ENCODE peak calls at places on chromosome 11, in four cellular contexts. One of them, this sample, is unnamed.

GRCh38 chr11:74269161-74269809 is 42.2 kb downstream of the P4HA3 start:
- DNase-seq in EH: no peak
- DNase-seq in Daoy: peak
- DNase-seq in stimulated activated CD4-positive, alpha-beta T cell treated with anti-CD3 and anti-CD28 coated beads, Interleukin-1b, Interleukin-23, amount 100 ng/mL, for 24 hours: no peak
- DNase-seq in this sample: no peak

GRCh38 chr11:96267001-96267489 is 76.0 kb downstream of the MAML2 start:
- DNase-seq in EH: no peak
- DNase-seq in stimulated activated CD4-positive, alpha-beta T cell treated with anti-CD3 and anti-CD28 coated beads, Interleukin-1b, Interleukin-23, amount 100 ng/mL, for 24 hours: no peak
- DNase-seq in Daoy: no peak
- DNase-seq in this sample: no peak

GRCh38 chr11:84721561-84721961 is 905.6 kb downstream of the DLG2 start:
- DNase-seq in stimulated activated CD4-positive, alpha-beta T cell treated with anti-CD3 and anti-CD28 coated beads, Interleukin-1b, Interleukin-23, amount 100 ng/mL, for 24 hours: no peak
- DNase-seq in EH: no peak
- DNase-seq in Daoy: no peak
- DNase-seq in this sample: no peak

GRCh38 chr11:38252620-38253019 is 1654.6 kb upstream of the RAG2 start:
- DNase-seq in stimulated activated CD4-positive, alpha-beta T cell treated with anti-CD3 and anti-CD28 coated beads, Interleukin-1b, Interleukin-23, amount 100 ng/mL, for 24 hours: no peak
- DNase-seq in Daoy: no peak
- DNase-seq in EH: no peak
- DNase-seq in this sample: no peak

GRCh38 chr11:3163241-3163981 is 1.7 kb downstream of the OSBPL5 start:
- DNase-seq in Daoy: no peak
- DNase-seq in stimulated activated CD4-positive, alpha-beta T cell treated with anti-CD3 and anti-CD28 coated beads, Interleukin-1b, Interleukin-23, amount 100 ng/mL, for 24 hours: no peak
- DNase-seq in EH: peak
- DNase-seq in this sample: no peak

GRCh38 chr11:46560300-46561025 is 33.4 kb downstream of the AMBRA1 start:
- DNase-seq in stimulated activated CD4-positive, alpha-beta T cell treated with anti-CD3 and anti-CD28 coated beads, Interleukin-1b, Interleukin-23, amount 100 ng/mL, for 24 hours: no peak
- DNase-seq in Daoy: peak
- DNase-seq in EH: peak
- DNase-seq in this sample: no peak

GRCh38 chr11:4539603-4540219 is 5.3 kb upstream of the OR52M1 start:
- DNase-seq in Daoy: peak
- DNase-seq in stimulated activated CD4-positive, alpha-beta T cell treated with anti-CD3 and anti-CD28 coated beads, Interleukin-1b, Interleukin-23, amount 100 ng/mL, for 24 hours: peak
- DNase-seq in EH: peak
- DNase-seq in this sample: peak

GRCh38 chr11:103016031-103016430 is 60.5 kb upstream of the MMP13 start:
- DNase-seq in EH: no peak
- DNase-seq in Daoy: no peak
- DNase-seq in stimulated activated CD4-positive, alpha-beta T cell treated with anti-CD3 and anti-CD28 coated beads, Interleukin-1b, Interleukin-23, amount 100 ng/mL, for 24 hours: no peak
- DNase-seq in this sample: no peak

GRCh38 chr11:118051611-118052461 is 25.0 kb upstream of the TMPRSS4 start:
- DNase-seq in EH: no peak
- DNase-seq in stimulated activated CD4-positive, alpha-beta T cell treated with anti-CD3 and anti-CD28 coated beads, Interleukin-1b, Interleukin-23, amount 100 ng/mL, for 24 hours: peak
- DNase-seq in Daoy: no peak
- DNase-seq in this sample: no peak

GRCh38 chr11:76445122-76446084 is 585 bp downstream of the EMSY start:
- DNase-seq in Daoy: peak
- DNase-seq in stimulated activated CD4-positive, alpha-beta T cell treated with anti-CD3 and anti-CD28 coated beads, Interleukin-1b, Interleukin-23, amount 100 ng/mL, for 24 hours: peak
- DNase-seq in EH: peak
- DNase-seq in this sample: peak

GRCh38 chr11:70075836-70076235 is 2.3 kb upstream of the ANO1 start:
- DNase-seq in EH: no peak
- DNase-seq in Daoy: no peak
- DNase-seq in stimulated activated CD4-positive, alpha-beta T cell treated with anti-CD3 and anti-CD28 coated beads, Interleukin-1b, Interleukin-23, amount 100 ng/mL, for 24 hours: no peak
- DNase-seq in this sample: no peak

GRCh38 chr11:98056945-98057344 is 963.8 kb upstream of the CNTN5 start:
- DNase-seq in EH: no peak
- DNase-seq in stimulated activated CD4-positive, alpha-beta T cell treated with anti-CD3 and anti-CD28 coated beads, Interleukin-1b, Interleukin-23, amount 100 ng/mL, for 24 hours: no peak
- DNase-seq in Daoy: no peak
- DNase-seq in this sample: no peak

GRCh38 chr11:720642-721346 is 14.8 kb downstream of the EPS8L2 start:
- DNase-seq in Daoy: peak
- DNase-seq in stimulated activated CD4-positive, alpha-beta T cell treated with anti-CD3 and anti-CD28 coated beads, Interleukin-1b, Interleukin-23, amount 100 ng/mL, for 24 hours: peak
- DNase-seq in EH: peak
- DNase-seq in this sample: no peak

GRCh38 chr11:9219572-9219971 is 45.6 kb downstream of the DENND5A start:
- DNase-seq in EH: peak
- DNase-seq in stimulated activated CD4-positive, alpha-beta T cell treated with anti-CD3 and anti-CD28 coated beads, Interleukin-1b, Interleukin-23, amount 100 ng/mL, for 24 hours: no peak
- DNase-seq in Daoy: peak
- DNase-seq in this sample: no peak

GRCh38 chr11:115606223-115607220 is 102.3 kb upstream of the CADM1 start:
- DNase-seq in EH: peak
- DNase-seq in Daoy: peak
- DNase-seq in stimulated activated CD4-positive, alpha-beta T cell treated with anti-CD3 and anti-CD28 coated beads, Interleukin-1b, Interleukin-23, amount 100 ng/mL, for 24 hours: no peak
- DNase-seq in this sample: no peak

GRCh38 chr11:75142714-75143419 is 8.0 kb upstream of the SLCO2B1 start:
- DNase-seq in EH: peak
- DNase-seq in stimulated activated CD4-positive, alpha-beta T cell treated with anti-CD3 and anti-CD28 coated beads, Interleukin-1b, Interleukin-23, amount 100 ng/mL, for 24 hours: peak
- DNase-seq in Daoy: peak
- DNase-seq in this sample: peak

GRCh38 chr11:77821349-77821851 is 456 bp downstream of the AAMDC start:
- DNase-seq in EH: peak
- DNase-seq in Daoy: peak
- DNase-seq in stimulated activated CD4-positive, alpha-beta T cell treated with anti-CD3 and anti-CD28 coated beads, Interleukin-1b, Interleukin-23, amount 100 ng/mL, for 24 hours: no peak
- DNase-seq in this sample: no peak

GRCh38 chr11:65297026-65297667 is 17.5 kb upstream of the CDC42EP2 start:
- DNase-seq in stimulated activated CD4-positive, alpha-beta T cell treated with anti-CD3 and anti-CD28 coated beads, Interleukin-1b, Interleukin-23, amount 100 ng/mL, for 24 hours: no peak
- DNase-seq in Daoy: no peak
- DNase-seq in EH: no peak
- DNase-seq in this sample: no peak

GRCh38 chr11:44246726-44247125 is 63.2 kb downstream of the ALX4 start:
- DNase-seq in EH: peak
- DNase-seq in Daoy: no peak
- DNase-seq in stimulated activated CD4-positive, alpha-beta T cell treated with anti-CD3 and anti-CD28 coated beads, Interleukin-1b, Interleukin-23, amount 100 ng/mL, for 24 hours: no peak
- DNase-seq in this sample: no peak

GRCh38 chr11:4480577-4481539 is 1.6 kb upstream of the OR52K1 start:
- DNase-seq in Daoy: peak
- DNase-seq in EH: peak
- DNase-seq in stimulated activated CD4-positive, alpha-beta T cell treated with anti-CD3 and anti-CD28 coated beads, Interleukin-1b, Interleukin-23, amount 100 ng/mL, for 24 hours: no peak
- DNase-seq in this sample: no peak

GRCh38 chr11:3121931-3122774 is 43.0 kb downstream of the OSBPL5 start:
- DNase-seq in Daoy: no peak
- DNase-seq in stimulated activated CD4-positive, alpha-beta T cell treated with anti-CD3 and anti-CD28 coated beads, Interleukin-1b, Interleukin-23, amount 100 ng/mL, for 24 hours: no peak
- DNase-seq in EH: no peak
- DNase-seq in this sample: no peak

GRCh38 chr11:133711545-133711944 is 133.8 kb downstream of the SPATA19 start:
- DNase-seq in Daoy: no peak
- DNase-seq in stimulated activated CD4-positive, alpha-beta T cell treated with anti-CD3 and anti-CD28 coated beads, Interleukin-1b, Interleukin-23, amount 100 ng/mL, for 24 hours: no peak
- DNase-seq in EH: no peak
- DNase-seq in this sample: no peak

GRCh38 chr11:112227002-112227401 is 774 bp downstream of the PTS start:
- DNase-seq in Daoy: no peak
- DNase-seq in EH: peak
- DNase-seq in stimulated activated CD4-positive, alpha-beta T cell treated with anti-CD3 and anti-CD28 coated beads, Interleukin-1b, Interleukin-23, amount 100 ng/mL, for 24 hours: no peak
- DNase-seq in this sample: no peak

GRCh38 chr11:85680897-85681296 is 5.1 kb downstream of the CCDC89 start:
- DNase-seq in EH: no peak
- DNase-seq in stimulated activated CD4-positive, alpha-beta T cell treated with anti-CD3 and anti-CD28 coated beads, Interleukin-1b, Interleukin-23, amount 100 ng/mL, for 24 hours: no peak
- DNase-seq in Daoy: peak
- DNase-seq in this sample: no peak

GRCh38 chr11:96199563-96200025 is 143.4 kb downstream of the MAML2 start:
- DNase-seq in stimulated activated CD4-positive, alpha-beta T cell treated with anti-CD3 and anti-CD28 coated beads, Interleukin-1b, Interleukin-23, amount 100 ng/mL, for 24 hours: no peak
- DNase-seq in Daoy: no peak
- DNase-seq in EH: peak
- DNase-seq in this sample: no peak

GRCh38 chr11:59336176-59336575 is 22.5 kb upstream of the OR5AN1 start:
- DNase-seq in Daoy: no peak
- DNase-seq in EH: no peak
- DNase-seq in stimulated activated CD4-positive, alpha-beta T cell treated with anti-CD3 and anti-CD28 coated beads, Interleukin-1b, Interleukin-23, amount 100 ng/mL, for 24 hours: no peak
- DNase-seq in this sample: no peak

GRCh38 chr11:43632171-43632570 is 48.4 kb upstream of the HSD17B12 start:
- DNase-seq in EH: peak
- DNase-seq in Daoy: peak
- DNase-seq in stimulated activated CD4-positive, alpha-beta T cell treated with anti-CD3 and anti-CD28 coated beads, Interleukin-1b, Interleukin-23, amount 100 ng/mL, for 24 hours: no peak
- DNase-seq in this sample: no peak

GRCh38 chr11:65488273-65489058 is 10.4 kb upstream of the MALAT1 start:
- DNase-seq in stimulated activated CD4-positive, alpha-beta T cell treated with anti-CD3 and anti-CD28 coated beads, Interleukin-1b, Interleukin-23, amount 100 ng/mL, for 24 hours: no peak
- DNase-seq in Daoy: no peak
- DNase-seq in EH: peak
- DNase-seq in this sample: no peak

This sample was measured in NT2/D1.